ENCODE peak calls at places on chromosomes 4 and X, in eight cellular contexts. A is left ventricle myocardium inferior, Y is transverse colon, C is SJCRH30, V is mesenchymal stem cell, L is cardiac muscle cell, F is tibial nerve, R is right lobe of liver. Z is an unnamed sample.

GRCh38 chr4:105966046-105966445 is 70.8 kb downstream of the NPNT start:
- DNase-seq in A (no peak), Y (no peak), C (no peak), V (peak; percentile 74), L (peak; percentile 69), F (no peak), R (no peak), Z (no peak)

GRCh38 chrX:153556767-153557166 is 39.3 kb downstream of the ATP2B3 start:
- DNase-seq in A (no peak), Y (no peak), C (no peak), V (no peak), L (no peak), F (no peak), R (no peak), Z (no peak)

GRCh38 chrX:24357101-24357500 is 3.3 kb upstream of the SUPT20HL1 start:
- DNase-seq in A (no peak), Y (no peak), C (no peak), V (peak; percentile 31), L (peak; percentile 52), F (no peak), R (no peak), Z (no peak)

GRCh38 chr4:26197018-26197779 is 123.6 kb upstream of the RBPJ start:
- DNase-seq in A (no peak), Y (peak; percentile 31), C (peak; percentile 57), V (peak; percentile 88), L (peak; percentile 79), F (no peak), R (no peak), Z (peak; percentile 91)

GRCh38 chr4:38119663-38120374 is 159.6 kb downstream of the PTTG2 start:
- DNase-seq in A (no peak), Y (no peak), C (peak; percentile 83), V (peak; percentile 96), L (peak; percentile 62), F (no peak), R (no peak), Z (peak; percentile 72)

GRCh38 chr4:25503779-25504178 is 126.7 kb downstream of the ANAPC4 start:
- DNase-seq in A (no peak), Y (no peak), C (no peak), V (no peak), L (no peak), F (no peak), R (no peak), Z (no peak)

GRCh38 chr4:180706766-180707165 is 1536.4 kb upstream of the TENM3 start:
- DNase-seq in A (no peak), Y (no peak), C (no peak), V (no peak), L (no peak), F (no peak), R (no peak), Z (no peak)

GRCh38 chr4:2787230-2788100 is 5.4 kb upstream of the SH3BP2 start:
- DNase-seq in A (no peak), Y (peak; percentile 70), C (no peak), V (no peak), L (no peak), F (no peak), R (peak; percentile 56), Z (no peak)

GRCh38 chr4:139843643-139844042 is 178.0 kb downstream of the MGST2 start:
- DNase-seq in A (no peak), Y (no peak), C (no peak), V (no peak), L (no peak), F (no peak), R (no peak), Z (no peak)

GRCh38 chrX:40952855-40953254 is 132.4 kb upstream of the USP9X start:
- DNase-seq in A (no peak), Y (no peak), C (no peak), V (peak; percentile 30), L (peak; percentile 27), F (no peak), R (no peak), Z (no peak)

GRCh38 chr4:37358748-37359147 is 114.2 kb downstream of the NWD2 start:
- DNase-seq in A (no peak), Y (no peak), C (no peak), V (no peak), L (no peak), F (no peak), R (no peak), Z (no peak)

GRCh38 chrX:12994321-12994720 is 19.4 kb downstream of the TMSB4X start:
- DNase-seq in A (no peak), Y (no peak), C (no peak), V (no peak), L (no peak), F (no peak), R (no peak), Z (no peak)

GRCh38 chr4:139242511-139243051 is 37.4 kb downstream of the MGARP start:
- DNase-seq in A (no peak), Y (no peak), C (peak; percentile 79), V (peak; percentile 72), L (peak; percentile 47), F (no peak), R (no peak), Z (peak; percentile 88)

GRCh38 chr4:52126946-52127345 is 75.8 kb downstream of the SPATA18 start:
- DNase-seq in A (no peak), Y (no peak), C (peak; percentile 82), V (peak; percentile 35), L (no peak), F (no peak), R (no peak), Z (peak; percentile 50)

GRCh38 chrX:10756365-10756915 is 136.1 kb upstream of the MID1 start:
- DNase-seq in A (no peak), Y (no peak), C (peak; percentile 74), V (peak; percentile 82), L (peak; percentile 83), F (no peak), R (no peak), Z (peak; percentile 76)

GRCh38 chrX:80430826-80431501 is 10.7 kb downstream of the TENT5D start:
- DNase-seq in A (no peak), Y (no peak), C (peak; percentile 2), V (no peak), L (peak; percentile 2), F (peak; percentile 5), R (no peak), Z (no peak)

GRCh38 chr4:6962211-6963041 is 52.8 kb downstream of the TBC1D14 start:
- DNase-seq in A (no peak), Y (no peak), C (peak; percentile 79), V (no peak), L (no peak), F (no peak), R (no peak), Z (no peak)

GRCh38 chr4:41258783-41259182 is 2.1 kb downstream of the UCHL1 start:
- DNase-seq in A (no peak), Y (no peak), C (peak; percentile 53), V (peak; percentile 84), L (peak; percentile 75), F (no peak), R (no peak), Z (peak; percentile 37)

GRCh38 chrX:69538321-69538876 is 34.3 kb downstream of the NALF2 start:
- DNase-seq in A (peak; percentile 69), Y (peak; percentile 77), C (peak; percentile 25), V (peak; percentile 26), L (peak; percentile 79), F (peak; percentile 53), R (peak; percentile 80), Z (peak; percentile 38)

GRCh38 chrX:87397103-87397886 is 120.3 kb upstream of the KLHL4 start:
- DNase-seq in A (no peak), Y (no peak), C (no peak), V (peak; percentile 33), L (peak; percentile 43), F (no peak), R (no peak), Z (no peak)

GRCh38 chr4:77178560-77178959 is 21.6 kb downstream of the CCNG2 start:
- DNase-seq in A (no peak), Y (no peak), C (peak; percentile 87), V (no peak), L (no peak), F (no peak), R (no peak), Z (no peak)

GRCh38 chrX:36957425-36958328 is 50.5 kb upstream of the FAM47C start:
- DNase-seq in A (no peak), Y (peak; percentile 17), C (no peak), V (no peak), L (peak; percentile 2), F (no peak), R (peak; percentile 74), Z (no peak)
- H3K4me3 ChIP-seq in A (peak overlapping the region; percentile 54), Y (peak overlapping the region; percentile 26), C (no peak overlapping the region), V (peak overlapping the region; percentile 47), L (peak overlapping the region; percentile 42), F (no peak overlapping the region), R (peak overlapping the region; percentile 51), Z (no peak overlapping the region)

DNA sequence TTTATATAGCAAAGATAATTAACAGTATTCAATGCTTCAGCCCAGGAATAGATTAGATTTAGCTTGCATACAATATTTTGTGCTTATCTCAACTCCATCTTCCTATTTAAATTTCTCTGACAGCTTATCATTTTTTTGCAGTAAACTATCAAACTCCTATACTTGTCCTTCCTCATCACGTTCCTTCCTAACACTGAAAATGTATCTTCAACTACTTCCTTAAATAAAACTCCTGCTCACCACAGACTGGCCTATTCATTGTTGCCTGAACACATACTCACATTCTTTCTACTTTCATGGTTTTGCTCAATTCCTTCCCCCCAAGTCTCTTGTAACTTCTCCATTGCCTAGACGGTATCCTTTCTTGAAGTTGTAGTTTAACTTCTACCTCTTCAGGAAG is 28.5 kb upstream of the PTPN13 start:
- DNase-seq in A (no peak), Y (no peak), C (no peak), V (no peak), L (no peak), F (no peak), R (no peak), Z (no peak)
- H3K9me3 ChIP-seq in A (no peaks in the 10 kb centered on the region), Y (no peaks in the 10 kb centered on the region), C (no peaks in the 10 kb centered on the region), V (no peaks in the 10 kb centered on the region), L (no peaks in the 10 kb centered on the region), F (no peaks in the 10 kb centered on the region), R (no peaks in the 10 kb centered on the region), Z (no peaks in the 10 kb centered on the region)

GRCh38 chrX:124641737-124642491 is 295.6 kb downstream of the SH2D1A start:
- DNase-seq in A (no peak), Y (no peak), C (no peak), V (no peak), L (no peak), F (no peak), R (no peak), Z (no peak)
- H3K27me3 ChIP-seq in A (no peaks in the 10 kb centered on the region), Y (no peaks in the 10 kb centered on the region), C (peaks cover 4% of the 10 kb centered on the region), V (no peaks in the 10 kb centered on the region), L (no peaks in the 10 kb centered on the region), F (no peaks in the 10 kb centered on the region), R (no peaks in the 10 kb centered on the region), Z (no peaks in the 10 kb centered on the region)

DNA sequence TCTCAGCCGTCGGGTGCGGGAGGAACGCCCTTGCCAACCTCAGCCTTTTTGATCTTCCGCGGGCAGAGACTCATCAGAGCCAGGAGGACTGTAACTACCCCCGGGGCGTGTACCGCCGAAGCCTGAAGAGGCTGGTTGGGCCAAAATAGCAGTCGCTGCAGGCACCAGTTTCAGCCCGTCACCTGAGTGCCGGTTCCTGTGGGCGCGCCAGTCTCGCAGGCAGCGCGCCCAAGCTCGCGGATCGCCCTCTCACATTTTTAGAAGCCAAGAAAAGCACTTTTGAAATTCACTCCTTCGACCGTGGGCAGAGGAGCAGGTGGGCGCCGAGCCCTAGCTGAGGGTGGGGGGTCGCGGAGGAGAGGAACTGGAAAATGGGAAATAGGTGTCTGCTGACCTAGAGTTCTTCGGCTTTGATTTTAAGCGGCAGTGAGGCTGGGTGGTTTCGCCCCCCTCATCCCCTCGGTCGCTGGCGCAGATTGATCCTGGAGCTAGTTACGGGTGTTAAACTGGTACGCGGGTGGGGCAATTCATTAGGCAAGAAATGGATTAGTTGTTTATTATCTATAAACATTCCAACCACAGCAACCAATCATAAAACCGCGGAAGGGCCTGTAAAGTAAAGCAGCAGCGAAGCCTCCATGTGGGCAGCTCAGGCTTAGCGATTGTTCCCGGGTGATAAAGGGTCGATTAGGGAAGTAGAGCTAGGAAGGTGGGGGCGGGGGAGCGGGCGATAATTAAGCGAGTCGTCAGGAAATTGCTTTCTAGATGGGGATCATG is 69.2 kb downstream of the FBXO8 start:
- DNase-seq in A (no peak), Y (no peak), C (no peak), V (peak; percentile 46), L (no peak), F (no peak), R (no peak), Z (peak; percentile 19)
- H3K4me3 ChIP-seq in A (peak overlapping the region; percentile 65), Y (peak overlapping the region; percentile 8), C (no peak overlapping the region), V (peak overlapping the region; percentile 73), L (peak overlapping the region; percentile 18), F (no peak overlapping the region), R (peak overlapping the region; percentile 20), Z (peak overlapping the region; percentile 20)

Z was measured in MG63.